ENCODE peak calls at places on chromosomes 13 and 19, in ten cellular contexts. One of them, this sample, is unnamed.

GRCh38 chr19:45027371-45027770 is 11.5 kb upstream of the CLASRP start:
- DNase-seq in AG08395: no peak
- DNase-seq in activated T-helper 1 cell treated with anti-CD3 and anti-CD28 coated beads, Interleukin-2, amount 50 U/mL, for 16 hours: no peak
- DNase-seq in mucosa of descending colon: no peak
- DNase-seq in NCI-H1105: no peak
- DNase-seq in non-pigmented ciliary epithelial cell: no peak
- DNase-seq in activated CD4-positive, alpha-beta T cell treated with anti-CD3 and anti-CD28 coated beads, Interleukin-2, amount 50 U/mL, for 24 hours: no peak
- DNase-seq in activated naive CD4-positive, alpha-beta T cell treated with anti-CD3 and anti-CD28 coated beads for 36 hours: no peak
- DNase-seq in psoas muscle: no peak
- DNase-seq in frontal cortex: no peak
- DNase-seq in this sample: no peak

GRCh38 chr13:48976677-48977625 is 1.2 kb downstream of the FNDC3A start:
- DNase-seq in activated CD4-positive, alpha-beta T cell treated with anti-CD3 and anti-CD28 coated beads, Interleukin-2, amount 50 U/mL, for 24 hours: no peak
- DNase-seq in activated naive CD4-positive, alpha-beta T cell treated with anti-CD3 and anti-CD28 coated beads for 36 hours: peak
- DNase-seq in frontal cortex: no peak
- DNase-seq in psoas muscle: no peak
- DNase-seq in AG08395: no peak
- DNase-seq in NCI-H1105: no peak
- DNase-seq in activated T-helper 1 cell treated with anti-CD3 and anti-CD28 coated beads, Interleukin-2, amount 50 U/mL, for 16 hours: no peak
- DNase-seq in non-pigmented ciliary epithelial cell: no peak
- DNase-seq in mucosa of descending colon: no peak
- DNase-seq in this sample: peak

GRCh38 chr19:31826325-31826724 is 477.1 kb upstream of the TSHZ3 start:
- DNase-seq in psoas muscle: no peak
- DNase-seq in activated T-helper 1 cell treated with anti-CD3 and anti-CD28 coated beads, Interleukin-2, amount 50 U/mL, for 16 hours: no peak
- DNase-seq in frontal cortex: no peak
- DNase-seq in mucosa of descending colon: no peak
- DNase-seq in AG08395: no peak
- DNase-seq in activated CD4-positive, alpha-beta T cell treated with anti-CD3 and anti-CD28 coated beads, Interleukin-2, amount 50 U/mL, for 24 hours: no peak
- DNase-seq in activated naive CD4-positive, alpha-beta T cell treated with anti-CD3 and anti-CD28 coated beads for 36 hours: no peak
- DNase-seq in non-pigmented ciliary epithelial cell: no peak
- DNase-seq in NCI-H1105: no peak
- DNase-seq in this sample: no peak

GRCh38 chr13:111303559-111303958 is 16.9 kb upstream of the TEX29 start:
- DNase-seq in activated T-helper 1 cell treated with anti-CD3 and anti-CD28 coated beads, Interleukin-2, amount 50 U/mL, for 16 hours: no peak
- DNase-seq in activated naive CD4-positive, alpha-beta T cell treated with anti-CD3 and anti-CD28 coated beads for 36 hours: no peak
- DNase-seq in non-pigmented ciliary epithelial cell: no peak
- DNase-seq in AG08395: no peak
- DNase-seq in mucosa of descending colon: no peak
- DNase-seq in frontal cortex: no peak
- DNase-seq in activated CD4-positive, alpha-beta T cell treated with anti-CD3 and anti-CD28 coated beads, Interleukin-2, amount 50 U/mL, for 24 hours: no peak
- DNase-seq in NCI-H1105: no peak
- DNase-seq in psoas muscle: no peak
- DNase-seq in this sample: no peak

GRCh38 chr19:44548736-44549135 is 19.3 kb upstream of the CEACAM20 start:
- DNase-seq in frontal cortex: no peak
- DNase-seq in mucosa of descending colon: no peak
- DNase-seq in NCI-H1105: no peak
- DNase-seq in non-pigmented ciliary epithelial cell: peak
- DNase-seq in AG08395: peak
- DNase-seq in psoas muscle: no peak
- DNase-seq in activated CD4-positive, alpha-beta T cell treated with anti-CD3 and anti-CD28 coated beads, Interleukin-2, amount 50 U/mL, for 24 hours: no peak
- DNase-seq in activated naive CD4-positive, alpha-beta T cell treated with anti-CD3 and anti-CD28 coated beads for 36 hours: no peak
- DNase-seq in activated T-helper 1 cell treated with anti-CD3 and anti-CD28 coated beads, Interleukin-2, amount 50 U/mL, for 16 hours: no peak
- DNase-seq in this sample: no peak

GRCh38 chr13:110711778-110712070 is 1.8 kb upstream of the ING1 start:
- DNase-seq in non-pigmented ciliary epithelial cell: no peak
- DNase-seq in activated T-helper 1 cell treated with anti-CD3 and anti-CD28 coated beads, Interleukin-2, amount 50 U/mL, for 16 hours: no peak
- DNase-seq in activated CD4-positive, alpha-beta T cell treated with anti-CD3 and anti-CD28 coated beads, Interleukin-2, amount 50 U/mL, for 24 hours: no peak
- DNase-seq in psoas muscle: no peak
- DNase-seq in frontal cortex: no peak
- DNase-seq in activated naive CD4-positive, alpha-beta T cell treated with anti-CD3 and anti-CD28 coated beads for 36 hours: no peak
- DNase-seq in NCI-H1105: no peak
- DNase-seq in mucosa of descending colon: no peak
- DNase-seq in AG08395: no peak
- DNase-seq in this sample: no peak

GRCh38 chr19:17109962-17110598 is 34.5 kb downstream of the MYO9B start:
- DNase-seq in mucosa of descending colon: peak
- DNase-seq in NCI-H1105: no peak
- DNase-seq in activated T-helper 1 cell treated with anti-CD3 and anti-CD28 coated beads, Interleukin-2, amount 50 U/mL, for 16 hours: no peak
- DNase-seq in psoas muscle: peak
- DNase-seq in activated naive CD4-positive, alpha-beta T cell treated with anti-CD3 and anti-CD28 coated beads for 36 hours: peak
- DNase-seq in non-pigmented ciliary epithelial cell: no peak
- DNase-seq in AG08395: no peak
- DNase-seq in activated CD4-positive, alpha-beta T cell treated with anti-CD3 and anti-CD28 coated beads, Interleukin-2, amount 50 U/mL, for 24 hours: no peak
- DNase-seq in frontal cortex: no peak
- DNase-seq in this sample: no peak

GRCh38 chr19:32630338-32630737 is 44.6 kb downstream of the ANKRD27 start:
- DNase-seq in activated T-helper 1 cell treated with anti-CD3 and anti-CD28 coated beads, Interleukin-2, amount 50 U/mL, for 16 hours: no peak
- DNase-seq in frontal cortex: no peak
- DNase-seq in mucosa of descending colon: no peak
- DNase-seq in activated CD4-positive, alpha-beta T cell treated with anti-CD3 and anti-CD28 coated beads, Interleukin-2, amount 50 U/mL, for 24 hours: no peak
- DNase-seq in activated naive CD4-positive, alpha-beta T cell treated with anti-CD3 and anti-CD28 coated beads for 36 hours: no peak
- DNase-seq in psoas muscle: no peak
- DNase-seq in non-pigmented ciliary epithelial cell: no peak
- DNase-seq in AG08395: no peak
- DNase-seq in NCI-H1105: no peak
- DNase-seq in this sample: no peak

GRCh38 chr13:28819748-28820098 is 416 bp upstream of the MTUS2 start:
- DNase-seq in mucosa of descending colon: peak
- DNase-seq in NCI-H1105: peak
- DNase-seq in activated T-helper 1 cell treated with anti-CD3 and anti-CD28 coated beads, Interleukin-2, amount 50 U/mL, for 16 hours: no peak
- DNase-seq in frontal cortex: peak
- DNase-seq in non-pigmented ciliary epithelial cell: no peak
- DNase-seq in AG08395: peak
- DNase-seq in psoas muscle: no peak
- DNase-seq in activated CD4-positive, alpha-beta T cell treated with anti-CD3 and anti-CD28 coated beads, Interleukin-2, amount 50 U/mL, for 24 hours: peak
- DNase-seq in activated naive CD4-positive, alpha-beta T cell treated with anti-CD3 and anti-CD28 coated beads for 36 hours: peak
- DNase-seq in this sample: peak

GRCh38 chr19:35992902-35993765 is 1.9 kb upstream of the SDHAF1 start:
- DNase-seq in activated T-helper 1 cell treated with anti-CD3 and anti-CD28 coated beads, Interleukin-2, amount 50 U/mL, for 16 hours: no peak
- DNase-seq in NCI-H1105: no peak
- DNase-seq in frontal cortex: no peak
- DNase-seq in non-pigmented ciliary epithelial cell: no peak
- DNase-seq in activated CD4-positive, alpha-beta T cell treated with anti-CD3 and anti-CD28 coated beads, Interleukin-2, amount 50 U/mL, for 24 hours: no peak
- DNase-seq in AG08395: no peak
- DNase-seq in mucosa of descending colon: no peak
- DNase-seq in activated naive CD4-positive, alpha-beta T cell treated with anti-CD3 and anti-CD28 coated beads for 36 hours: no peak
- DNase-seq in psoas muscle: no peak
- DNase-seq in this sample: no peak

GRCh38 chr13:73861136-73861535 is 273.1 kb downstream of the KLF12 start:
- DNase-seq in frontal cortex: no peak
- DNase-seq in non-pigmented ciliary epithelial cell: no peak
- DNase-seq in NCI-H1105: no peak
- DNase-seq in psoas muscle: no peak
- DNase-seq in activated T-helper 1 cell treated with anti-CD3 and anti-CD28 coated beads, Interleukin-2, amount 50 U/mL, for 16 hours: no peak
- DNase-seq in activated CD4-positive, alpha-beta T cell treated with anti-CD3 and anti-CD28 coated beads, Interleukin-2, amount 50 U/mL, for 24 hours: no peak
- DNase-seq in mucosa of descending colon: no peak
- DNase-seq in activated naive CD4-positive, alpha-beta T cell treated with anti-CD3 and anti-CD28 coated beads for 36 hours: no peak
- DNase-seq in AG08395: no peak
- DNase-seq in this sample: no peak

GRCh38 chr13:61760102-61760501 is 344.5 kb upstream of the PCDH20 start:
- DNase-seq in AG08395: no peak
- DNase-seq in activated T-helper 1 cell treated with anti-CD3 and anti-CD28 coated beads, Interleukin-2, amount 50 U/mL, for 16 hours: no peak
- DNase-seq in activated naive CD4-positive, alpha-beta T cell treated with anti-CD3 and anti-CD28 coated beads for 36 hours: no peak
- DNase-seq in frontal cortex: no peak
- DNase-seq in non-pigmented ciliary epithelial cell: no peak
- DNase-seq in NCI-H1105: no peak
- DNase-seq in mucosa of descending colon: no peak
- DNase-seq in psoas muscle: no peak
- DNase-seq in activated CD4-positive, alpha-beta T cell treated with anti-CD3 and anti-CD28 coated beads, Interleukin-2, amount 50 U/mL, for 24 hours: no peak
- DNase-seq in this sample: no peak

GRCh38 chr13:69857188-69857821 is 250.3 kb upstream of the ATXN8OS start:
- DNase-seq in psoas muscle: no peak
- DNase-seq in activated naive CD4-positive, alpha-beta T cell treated with anti-CD3 and anti-CD28 coated beads for 36 hours: no peak
- DNase-seq in NCI-H1105: peak
- DNase-seq in mucosa of descending colon: no peak
- DNase-seq in non-pigmented ciliary epithelial cell: no peak
- DNase-seq in activated CD4-positive, alpha-beta T cell treated with anti-CD3 and anti-CD28 coated beads, Interleukin-2, amount 50 U/mL, for 24 hours: no peak
- DNase-seq in frontal cortex: no peak
- DNase-seq in AG08395: peak
- DNase-seq in activated T-helper 1 cell treated with anti-CD3 and anti-CD28 coated beads, Interleukin-2, amount 50 U/mL, for 16 hours: no peak
- DNase-seq in this sample: peak

GRCh38 chr19:6423499-6424189 is 967 bp downstream of the KHSRP start:
- DNase-seq in mucosa of descending colon: peak
- DNase-seq in psoas muscle: no peak
- DNase-seq in activated CD4-positive, alpha-beta T cell treated with anti-CD3 and anti-CD28 coated beads, Interleukin-2, amount 50 U/mL, for 24 hours: peak
- DNase-seq in AG08395: peak
- DNase-seq in activated T-helper 1 cell treated with anti-CD3 and anti-CD28 coated beads, Interleukin-2, amount 50 U/mL, for 16 hours: no peak
- DNase-seq in non-pigmented ciliary epithelial cell: peak
- DNase-seq in activated naive CD4-positive, alpha-beta T cell treated with anti-CD3 and anti-CD28 coated beads for 36 hours: peak
- DNase-seq in NCI-H1105: no peak
- DNase-seq in frontal cortex: no peak
- DNase-seq in this sample: peak

GRCh38 chr19:42362891-42363440 is 27.1 kb downstream of the CNFN start:
- DNase-seq in non-pigmented ciliary epithelial cell: no peak
- DNase-seq in frontal cortex: no peak
- DNase-seq in NCI-H1105: no peak
- DNase-seq in activated T-helper 1 cell treated with anti-CD3 and anti-CD28 coated beads, Interleukin-2, amount 50 U/mL, for 16 hours: no peak
- DNase-seq in mucosa of descending colon: no peak
- DNase-seq in activated naive CD4-positive, alpha-beta T cell treated with anti-CD3 and anti-CD28 coated beads for 36 hours: no peak
- DNase-seq in AG08395: no peak
- DNase-seq in psoas muscle: no peak
- DNase-seq in activated CD4-positive, alpha-beta T cell treated with anti-CD3 and anti-CD28 coated beads, Interleukin-2, amount 50 U/mL, for 24 hours: no peak
- DNase-seq in this sample: no peak

GRCh38 chr19:55283548-55284393 is at the start of gene BRSK1:
- DNase-seq in non-pigmented ciliary epithelial cell: no peak
- DNase-seq in AG08395: peak
- DNase-seq in NCI-H1105: peak
- DNase-seq in psoas muscle: peak
- DNase-seq in activated naive CD4-positive, alpha-beta T cell treated with anti-CD3 and anti-CD28 coated beads for 36 hours: peak
- DNase-seq in activated CD4-positive, alpha-beta T cell treated with anti-CD3 and anti-CD28 coated beads, Interleukin-2, amount 50 U/mL, for 24 hours: no peak
- DNase-seq in activated T-helper 1 cell treated with anti-CD3 and anti-CD28 coated beads, Interleukin-2, amount 50 U/mL, for 16 hours: peak
- DNase-seq in mucosa of descending colon: peak
- DNase-seq in frontal cortex: peak
- DNase-seq in this sample: peak

GRCh38 chr19:958967-959685 is 25.0 kb upstream of the WDR18 start:
- DNase-seq in activated T-helper 1 cell treated with anti-CD3 and anti-CD28 coated beads, Interleukin-2, amount 50 U/mL, for 16 hours: peak
- DNase-seq in mucosa of descending colon: no peak
- DNase-seq in activated CD4-positive, alpha-beta T cell treated with anti-CD3 and anti-CD28 coated beads, Interleukin-2, amount 50 U/mL, for 24 hours: peak
- DNase-seq in frontal cortex: peak
- DNase-seq in psoas muscle: no peak
- DNase-seq in NCI-H1105: no peak
- DNase-seq in activated naive CD4-positive, alpha-beta T cell treated with anti-CD3 and anti-CD28 coated beads for 36 hours: peak
- DNase-seq in AG08395: no peak
- DNase-seq in non-pigmented ciliary epithelial cell: no peak
- DNase-seq in this sample: no peak

GRCh38 chr19:9842834-9843625 is 7.9 kb downstream of the PIN1 start:
- DNase-seq in non-pigmented ciliary epithelial cell: no peak
- DNase-seq in activated T-helper 1 cell treated with anti-CD3 and anti-CD28 coated beads, Interleukin-2, amount 50 U/mL, for 16 hours: no peak
- DNase-seq in psoas muscle: no peak
- DNase-seq in mucosa of descending colon: no peak
- DNase-seq in frontal cortex: no peak
- DNase-seq in activated naive CD4-positive, alpha-beta T cell treated with anti-CD3 and anti-CD28 coated beads for 36 hours: no peak
- DNase-seq in AG08395: no peak
- DNase-seq in activated CD4-positive, alpha-beta T cell treated with anti-CD3 and anti-CD28 coated beads, Interleukin-2, amount 50 U/mL, for 24 hours: no peak
- DNase-seq in NCI-H1105: no peak
- DNase-seq in this sample: no peak